ENCODE peak calls at places on chromosomes 2 and 18, in four cellular contexts. One of them, this sample, is unnamed.

GRCh38 chr18:45357681-45358470 is 257.4 kb upstream of the SLC14A2 start:
- DNase-seq in body of pancreas: peak
- DNase-seq in HepG2: no peak
- DNase-seq in stomach: no peak
- DNase-seq in this sample: no peak

GRCh38 chr2:66688951-66689350 is 254.0 kb downstream of the MEIS1 start:
- DNase-seq in body of pancreas: no peak
- DNase-seq in HepG2: no peak
- DNase-seq in stomach: no peak
- DNase-seq in this sample: no peak

GRCh38 chr2:172972005-172972619 is 103.5 kb upstream of the MAP3K20 start:
- DNase-seq in body of pancreas: peak
- DNase-seq in HepG2: peak
- DNase-seq in stomach: peak
- DNase-seq in this sample: no peak

GRCh38 chr18:57234346-57234745 is 87.5 kb downstream of the BOD1L2 start:
- DNase-seq in body of pancreas: no peak
- DNase-seq in HepG2: no peak
- DNase-seq in stomach: no peak
- DNase-seq in this sample: no peak

GRCh38 chr2:167764772-167765341 is 482.5 kb downstream of the STK39 start:
- DNase-seq in body of pancreas: no peak
- DNase-seq in HepG2: no peak
- DNase-seq in stomach: no peak
- DNase-seq in this sample: no peak

GRCh38 chr2:76178610-76179009 is 467.9 kb upstream of the GCFC2 start:
- DNase-seq in body of pancreas: no peak
- DNase-seq in HepG2: no peak
- DNase-seq in stomach: no peak
- DNase-seq in this sample: no peak

GRCh38 chr2:80028584-80028983 is 276.0 kb downstream of the LRRTM1 start:
- DNase-seq in body of pancreas: no peak
- DNase-seq in HepG2: no peak
- DNase-seq in stomach: no peak
- DNase-seq in this sample: no peak

GRCh38 chr2:104868081-104868806 is 14.3 kb downstream of the POU3F3 start:
- DNase-seq in body of pancreas: no peak
- DNase-seq in HepG2: no peak
- DNase-seq in stomach: no peak
- DNase-seq in this sample: no peak

GRCh38 chr2:19540739-19541503 is 182.5 kb upstream of the OSR1 start:
- DNase-seq in body of pancreas: peak
- DNase-seq in HepG2: no peak
- DNase-seq in stomach: no peak
- DNase-seq in this sample: no peak

GRCh38 chr2:180122874-180123273 is 115.8 kb upstream of the CWC22 start:
- DNase-seq in body of pancreas: no peak
- DNase-seq in HepG2: no peak
- DNase-seq in stomach: no peak
- DNase-seq in this sample: no peak

GRCh38 chr18:52190630-52191029 is 149.4 kb upstream of the DCC start:
- DNase-seq in body of pancreas: no peak
- DNase-seq in HepG2: no peak
- DNase-seq in stomach: no peak
- DNase-seq in this sample: no peak

GRCh38 chr2:226994775-226995174 is 158.9 kb downstream of the RHBDD1 start:
- DNase-seq in body of pancreas: no peak
- DNase-seq in HepG2: peak
- DNase-seq in stomach: no peak
- DNase-seq in this sample: no peak

GRCh38 chr18:23136326-23137092 is 1.2 kb downstream of the CABLES1 start:
- DNase-seq in body of pancreas: peak
- DNase-seq in HepG2: no peak
- DNase-seq in stomach: peak
- DNase-seq in this sample: peak

GRCh38 chr2:56540901-56541300 is 357.1 kb downstream of the CCDC85A start:
- DNase-seq in body of pancreas: no peak
- DNase-seq in HepG2: no peak
- DNase-seq in stomach: no peak
- DNase-seq in this sample: no peak

GRCh38 chr2:28678944-28679343 is 72.7 kb upstream of the PPP1CB start:
- DNase-seq in body of pancreas: no peak
- DNase-seq in HepG2: no peak
- DNase-seq in stomach: no peak
- DNase-seq in this sample: no peak

GRCh38 chr2:213229814-213230213 is 54.5 kb upstream of the SPAG16 start:
- DNase-seq in body of pancreas: no peak
- DNase-seq in HepG2: peak
- DNase-seq in stomach: no peak
- DNase-seq in this sample: no peak

GRCh38 chr2:219010162-219010756 is 17.0 kb upstream of the CRYBA2 start:
- DNase-seq in body of pancreas: peak
- DNase-seq in HepG2: peak
- DNase-seq in stomach: no peak
- DNase-seq in this sample: no peak

GRCh38 chr18:76727589-76727988 is 94.8 kb upstream of the ZNF236 start:
- DNase-seq in body of pancreas: no peak
- DNase-seq in HepG2: no peak
- DNase-seq in stomach: no peak
- DNase-seq in this sample: no peak

GRCh38 chr2:24898122-24899109 is 21.6 kb downstream of the ADCY3 start:
- DNase-seq in body of pancreas: no peak
- DNase-seq in HepG2: no peak
- DNase-seq in stomach: no peak
- DNase-seq in this sample: no peak

GRCh38 chr2:74104839-74105238 is 42.9 kb downstream of the BOLA3 start:
- DNase-seq in body of pancreas: no peak
- DNase-seq in HepG2: no peak
- DNase-seq in stomach: no peak
- DNase-seq in this sample: no peak

GRCh38 chr2:65024149-65024829 is 31.9 kb upstream of the CEP68 start:
- DNase-seq in body of pancreas: no peak
- DNase-seq in HepG2: no peak
- DNase-seq in stomach: no peak
- DNase-seq in this sample: no peak

GRCh38 chr2:8580316-8581047 is 101.4 kb upstream of the ID2 start:
- DNase-seq in body of pancreas: no peak
- DNase-seq in HepG2: no peak
- DNase-seq in stomach: no peak
- DNase-seq in this sample: no peak

GRCh38 chr2:128406629-128407252 is 88.1 kb upstream of the HS6ST1 start:
- DNase-seq in body of pancreas: peak
- DNase-seq in HepG2: no peak
- DNase-seq in stomach: peak
- DNase-seq in this sample: peak

GRCh38 chr2:160993543-160994090 is 166.6 kb upstream of the TANK start:
- DNase-seq in body of pancreas: peak
- DNase-seq in HepG2: no peak
- DNase-seq in stomach: no peak
- DNase-seq in this sample: no peak

GRCh38 chr2:202609381-202610145 is 25.2 kb upstream of the FAM117B start:
- DNase-seq in body of pancreas: no peak
- DNase-seq in HepG2: no peak
- DNase-seq in stomach: no peak
- DNase-seq in this sample: no peak

GRCh38 chr2:214543386-214543955 is 132.6 kb downstream of the VWC2L start:
- DNase-seq in body of pancreas: no peak
- DNase-seq in HepG2: no peak
- DNase-seq in stomach: no peak
- DNase-seq in this sample: no peak

GRCh38 chr2:45004569-45005181 is 4.6 kb downstream of the SIX2 start:
- DNase-seq in body of pancreas: no peak
- DNase-seq in HepG2: no peak
- DNase-seq in stomach: no peak
- DNase-seq in this sample: no peak

GRCh38 chr2:208195477-208195876 is 5.6 kb upstream of the C2orf80 start:
- DNase-seq in body of pancreas: no peak
- DNase-seq in HepG2: no peak
- DNase-seq in stomach: no peak
- DNase-seq in this sample: no peak

GRCh38 chr18:24051256-24051947 is 36.8 kb downstream of the TTC39C start:
- DNase-seq in body of pancreas: peak
- DNase-seq in HepG2: peak
- DNase-seq in stomach: no peak
- DNase-seq in this sample: no peak

GRCh38 chr2:166404831-166405568 is 29.3 kb upstream of the SCN9A start:
- DNase-seq in body of pancreas: no peak
- DNase-seq in HepG2: no peak
- DNase-seq in stomach: no peak
- DNase-seq in this sample: no peak

GRCh38 chr2:55103039-55103438 is 52.8 kb upstream of the RTN4 start:
- DNase-seq in body of pancreas: no peak
- DNase-seq in HepG2: peak
- DNase-seq in stomach: no peak
- DNase-seq in this sample: no peak

GRCh38 chr2:204122425-204122824 is 185.9 kb downstream of the ICOS start:
- DNase-seq in body of pancreas: no peak
- DNase-seq in HepG2: no peak
- DNase-seq in stomach: no peak
- DNase-seq in this sample: no peak

DNA sequence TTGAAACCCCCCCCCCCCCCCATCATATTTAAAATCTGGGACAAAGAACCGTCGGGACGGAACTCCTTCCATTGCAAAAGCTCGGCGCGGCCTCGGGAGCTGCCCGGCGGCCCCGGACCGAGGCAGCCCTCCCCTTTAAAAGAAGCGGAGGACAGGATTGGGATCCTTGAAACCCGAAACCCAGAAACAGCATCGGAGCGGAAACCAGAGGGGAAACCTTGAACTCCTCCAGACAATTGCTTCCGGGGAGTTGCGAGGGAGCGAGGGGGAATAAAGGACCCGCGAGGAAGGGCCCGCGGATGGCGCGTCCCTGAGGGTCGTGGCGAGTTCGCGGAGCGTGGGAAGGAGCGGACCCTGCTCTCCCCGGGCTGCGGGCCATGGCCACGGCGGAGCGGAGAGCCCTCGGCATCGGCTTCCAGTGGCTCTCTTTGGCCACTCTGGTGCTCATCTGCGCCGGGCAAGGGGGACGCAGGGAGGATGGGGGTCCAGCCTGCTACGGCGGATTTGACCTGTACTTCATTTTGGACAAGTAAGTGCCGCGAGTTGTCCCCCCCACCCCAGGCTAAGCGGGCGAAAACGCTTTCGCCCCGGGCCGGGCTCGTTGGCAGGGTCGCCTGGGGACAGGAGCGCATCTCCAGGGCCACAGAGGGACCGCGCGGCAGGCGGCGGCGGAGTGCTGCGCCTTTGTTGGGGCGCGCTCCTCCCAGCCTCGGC is at the start of gene ANTXR1:
- DNase-seq in body of pancreas: peak
- DNase-seq in HepG2: peak
- DNase-seq in stomach: peak
- DNase-seq in this sample: peak
- TF ChIP-seq POLR2A in body of pancreas: no peak
- TF ChIP-seq POLR2A in HepG2: peak
- TF ChIP-seq POLR2A in stomach: no peak
- TF ChIP-seq POLR2A in this sample: peak

GRCh38 chr2:96342085-96342484 is 6.5 kb downstream of the NCAPH start:
- DNase-seq in body of pancreas: no peak
- DNase-seq in HepG2: peak
- DNase-seq in stomach: no peak
- DNase-seq in this sample: no peak
- H3K27ac ChIP-seq in body of pancreas: no peak
- H3K27ac ChIP-seq in HepG2: no peak
- H3K27ac ChIP-seq in stomach: no peak
- H3K27ac ChIP-seq in this sample: no peak

GRCh38 chr2:130797493-130798435 is 39.0 kb upstream of the ARHGEF4 start:
- DNase-seq in body of pancreas: peak
- DNase-seq in HepG2: peak
- DNase-seq in stomach: peak
- DNase-seq in this sample: peak
- TF ChIP-seq POLR2A in body of pancreas: peak
- TF ChIP-seq POLR2A in HepG2: no peak
- TF ChIP-seq POLR2A in stomach: no peak
- TF ChIP-seq POLR2A in this sample: no peak

GRCh38 chr2:23698733-23699391 is 228.1 kb downstream of the ATAD2B start:
- DNase-seq in body of pancreas: no peak
- DNase-seq in HepG2: no peak
- DNase-seq in stomach: no peak
- DNase-seq in this sample: no peak

GRCh38 chr2:23697676-23698075 is 229.2 kb downstream of the ATAD2B start:
- DNase-seq in body of pancreas: no peak
- DNase-seq in HepG2: no peak
- DNase-seq in stomach: no peak
- DNase-seq in this sample: no peak

GRCh38 chr2:23697256-23697655 is 229.7 kb downstream of the ATAD2B start:
- DNase-seq in body of pancreas: no peak
- DNase-seq in HepG2: no peak
- DNase-seq in stomach: no peak
- DNase-seq in this sample: no peak

GRCh38 chr2:23699526-23699925 is 227.4 kb downstream of the ATAD2B start:
- DNase-seq in body of pancreas: no peak
- DNase-seq in HepG2: no peak
- DNase-seq in stomach: no peak
- DNase-seq in this sample: no peak

DNA sequence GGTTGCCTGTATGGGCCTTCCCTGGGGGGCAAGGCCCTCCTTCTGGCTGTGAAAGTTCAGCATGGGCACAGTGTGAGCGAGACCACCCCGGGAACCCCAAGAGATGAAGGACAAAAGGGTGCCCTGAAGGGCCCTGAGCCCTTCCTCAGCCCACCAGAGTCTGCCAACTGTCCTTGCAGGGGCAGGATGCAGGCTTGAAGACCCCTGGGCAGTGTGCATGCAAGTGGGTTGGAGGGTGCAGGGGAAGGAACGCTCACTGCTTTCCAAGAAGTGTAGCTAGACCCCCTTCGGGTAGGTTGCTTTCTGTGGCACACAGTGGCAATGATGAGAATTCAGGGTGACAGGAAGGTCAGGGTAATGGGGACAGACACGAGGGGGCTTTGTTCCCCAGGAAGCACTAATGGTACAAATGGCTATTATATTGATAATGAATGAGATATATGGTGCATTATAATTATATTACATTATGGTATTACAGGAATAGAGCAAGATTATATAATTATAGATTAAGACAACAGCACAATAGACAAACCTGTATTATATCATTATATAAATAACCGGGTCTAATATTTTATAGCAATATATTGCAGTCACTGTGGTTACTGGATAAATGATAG is 228.7 kb downstream of the ATAD2B start:
- DNase-seq in body of pancreas: no peak
- DNase-seq in HepG2: no peak
- DNase-seq in stomach: no peak
- DNase-seq in this sample: no peak
- H3K27ac ChIP-seq in body of pancreas: no peak
- H3K27ac ChIP-seq in HepG2: no peak
- H3K27ac ChIP-seq in stomach: no peak
- H3K27ac ChIP-seq in this sample: no peak

GRCh38 chr2:9757430-9758287 is 85.6 kb upstream of the TAF1B start:
- DNase-seq in body of pancreas: peak
- DNase-seq in HepG2: no peak
- DNase-seq in stomach: no peak
- DNase-seq in this sample: no peak
- TF ChIP-seq POLR2A in body of pancreas: no peak
- TF ChIP-seq POLR2A in HepG2: no peak
- TF ChIP-seq POLR2A in stomach: no peak
- TF ChIP-seq POLR2A in this sample: no peak

This sample was measured in uterus.